ENCODE peak calls at places on chromosomes 2 and 18, in five cellular contexts. L is foreskin fibroblast, H is dorsolateral prefrontal cortex, Q is AG10803, F is astrocyte of the spinal cord. I is an unnamed sample.

GRCh38 chr18:2981212-2981728 is 31.7 kb downstream of the LPIN2 start:
- DNase-seq in F (peak), L (peak), Q (peak), H (no peak), I (peak)

GRCh38 chr2:150276737-150277136 is 210.7 kb downstream of the RND3 start:
- DNase-seq in H (no peak), F (no peak), Q (no peak), L (no peak), I (no peak)

GRCh38 chr2:39416172-39416571 is 20.9 kb downstream of the MAP4K3 start:
- DNase-seq in F (peak), H (no peak), L (peak), Q (peak), I (no peak)

GRCh38 chr2:240129731-240130392 is 6.2 kb downstream of the COPS9 start:
- DNase-seq in L (no peak), Q (no peak), H (no peak), F (no peak), I (no peak)

GRCh38 chr2:217124050-217124449 is 264.2 kb upstream of the TNP1 start:
- DNase-seq in L (no peak), F (no peak), Q (no peak), H (no peak), I (no peak)

GRCh38 chr2:39215545-39215944 is 28.2 kb downstream of the CDKL4 start:
- DNase-seq in L (no peak), F (no peak), Q (no peak), H (no peak), I (no peak)

GRCh38 chr18:79749251-79750191 is 48.2 kb upstream of the KCNG2 start:
- DNase-seq in Q (no peak), H (peak), F (no peak), L (no peak), I (no peak)

GRCh38 chr2:172461591-172462392 is 34.4 kb downstream of the ITGA6 start:
- DNase-seq in Q (peak), H (peak), F (peak), L (peak), I (no peak)

GRCh38 chr2:138439733-138440132 is 61.8 kb upstream of the SPOPL start:
- DNase-seq in F (no peak), Q (no peak), L (no peak), H (no peak), I (no peak)

GRCh38 chr2:196113061-196113974 is 44.7 kb upstream of the DNAH7 start:
- DNase-seq in H (no peak), L (peak), F (peak), Q (peak), I (peak)

GRCh38 chr18:26854292-26854881 is 11.1 kb downstream of the AQP4 start:
- DNase-seq in Q (no peak), L (no peak), H (no peak), F (no peak), I (no peak)

GRCh38 chr2:16828828-16829160 is 163.2 kb upstream of the CYRIA start:
- DNase-seq in L (no peak), F (no peak), Q (no peak), H (no peak), I (no peak)

GRCh38 chr2:108958002-108958401 is 31.0 kb downstream of the EDAR start:
- DNase-seq in Q (no peak), H (no peak), F (no peak), L (no peak), I (no peak)

GRCh38 chr2:160169401-160169918 is 30.6 kb downstream of the ITGB6 start:
- DNase-seq in F (no peak), H (no peak), L (no peak), Q (no peak), I (no peak)

GRCh38 chr2:219210572-219211362 is 4.2 kb downstream of the ZFAND2B start:
- DNase-seq in Q (no peak), F (no peak), L (no peak), H (no peak), I (no peak)

GRCh38 chr2:233740875-233741274 is 12.0 kb downstream of the UGT1A3 start:
- DNase-seq in Q (no peak), L (no peak), F (no peak), H (no peak), I (no peak)

GRCh38 chr18:71630686-71631085 is 913.5 kb downstream of the CBLN2 start:
- DNase-seq in Q (no peak), F (peak), L (no peak), H (no peak), I (no peak)

GRCh38 chr2:160345102-160345501 is 145.0 kb upstream of the ITGB6 start:
- DNase-seq in L (no peak), Q (no peak), H (no peak), F (no peak), I (no peak)

GRCh38 chr2:75896779-75897366 is 186.2 kb upstream of the GCFC2 start:
- DNase-seq in Q (no peak), L (no peak), F (no peak), H (peak), I (no peak)

GRCh38 chr18:32714571-32715148 is 58.2 kb downstream of the KLHL14 start:
- DNase-seq in H (no peak), L (peak), Q (peak), F (peak), I (peak)

GRCh38 chr2:60175290-60175689 is 378.2 kb downstream of the BCL11A start:
- DNase-seq in H (no peak), L (no peak), Q (no peak), F (no peak), I (no peak)

DNA sequence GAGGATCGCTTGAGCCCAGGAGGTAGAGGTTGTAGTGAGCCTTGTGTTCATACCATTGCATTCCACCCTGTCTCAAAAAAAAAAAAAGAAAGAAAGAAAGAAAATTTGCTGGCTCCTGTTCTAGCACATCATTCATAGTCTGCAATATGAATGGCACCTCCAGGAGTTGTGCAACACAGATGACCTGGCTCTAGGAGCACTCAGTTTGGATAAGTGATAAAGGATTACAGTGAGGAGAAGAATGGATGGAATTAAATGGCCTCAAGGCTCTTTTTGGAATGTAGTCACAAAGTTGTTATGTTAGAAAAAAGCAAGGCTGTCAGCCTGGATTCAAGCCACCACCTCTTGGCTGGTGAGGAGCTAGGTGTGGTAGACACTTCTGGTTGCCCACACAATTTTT is 21.5 kb upstream of the SPRED2 start:
- DNase-seq in F (no peak), L (no peak), H (no peak), Q (peak), I (peak)
- TF ChIP-seq CTCF in F (no peak), L (no peak), H (no peak), Q (no peak), I (no peak)

GRCh38 chr2:29075894-29076700 is 1.8 kb upstream of the PCARE start:
- DNase-seq in F (no peak), Q (no peak), L (peak), H (peak), I (peak)
- TF ChIP-seq CTCF in F (no peak), Q (no peak), L (no peak), H (no peak), I (peak)

GRCh38 chr18:7624697-7625096 is 57.6 kb downstream of the PTPRM start:
- DNase-seq in F (no peak), Q (no peak), L (no peak), H (no peak), I (no peak)
- TF ChIP-seq CTCF in F (no peak), Q (no peak), L (no peak), H (no peak), I (no peak)

DNA sequence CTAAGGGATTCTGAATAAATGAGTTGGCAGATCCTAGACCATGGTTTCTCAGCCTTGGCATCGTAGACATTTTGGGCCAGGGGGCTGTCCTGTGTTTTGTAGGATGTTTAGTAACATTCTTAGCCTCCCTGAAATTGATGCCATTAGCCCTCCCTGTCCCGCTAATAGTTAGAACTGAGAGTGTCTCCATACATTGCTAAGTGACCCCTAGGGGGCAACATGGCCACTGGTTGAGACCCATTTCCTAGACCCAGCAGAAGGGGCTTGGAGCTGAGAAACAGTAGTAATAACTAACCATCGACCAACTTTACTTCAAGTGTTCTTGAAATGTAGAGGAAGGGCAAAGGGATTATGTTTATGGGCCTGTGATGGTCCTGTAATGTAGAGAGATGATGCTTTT is 40.8 kb downstream of the KCMF1 start:
- DNase-seq in Q (no peak), F (no peak), L (no peak), H (no peak), I (no peak)
- TF ChIP-seq CTCF in Q (no peak), F (no peak), L (no peak), H (no peak), I (peak)

GRCh38 chr2:47310801-47311560 is 92.0 kb upstream of the MSH2 start:
- DNase-seq in Q (no peak), F (no peak), H (peak), L (no peak), I (no peak)

GRCh38 chr2:47313141-47313691 is 89.7 kb upstream of the MSH2 start:
- DNase-seq in Q (no peak), L (no peak), H (no peak), F (no peak), I (no peak)

GRCh38 chr2:47313728-47314127 is 89.2 kb upstream of the MSH2 start:
- DNase-seq in F (no peak), H (no peak), L (no peak), Q (no peak), I (no peak)

GRCh38 chr2:47311764-47312503 is 91.0 kb upstream of the MSH2 start:
- DNase-seq in Q (no peak), F (no peak), L (no peak), H (peak), I (no peak)

DNA sequence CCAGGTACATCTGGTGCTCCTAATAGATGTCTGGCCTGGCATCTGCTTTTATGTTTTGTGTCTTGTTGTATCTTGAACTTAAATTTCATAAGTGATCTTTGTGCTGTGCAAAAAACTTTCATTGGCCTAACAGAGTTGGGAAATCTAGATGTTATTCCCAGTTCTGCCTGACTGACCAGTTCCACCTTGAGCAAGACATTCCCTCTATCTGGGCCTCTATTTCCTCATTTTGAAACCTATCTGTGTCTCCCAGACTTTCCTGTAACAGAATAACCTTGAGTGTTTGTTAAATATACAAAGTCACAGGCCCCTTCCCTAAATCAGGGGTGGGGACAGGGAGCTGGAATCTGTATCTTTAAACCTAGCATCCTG is 90.5 kb upstream of the MSH2 start:
- DNase-seq in Q (no peak), H (no peak), F (no peak), L (no peak), I (no peak)
- TF ChIP-seq CTCF in Q (no peak), H (no peak), F (no peak), L (no peak), I (no peak)

GRCh38 chr2:15749460-15750432 is 158.1 kb downstream of the DDX1 start:
- DNase-seq in H (no peak), F (no peak), L (no peak), Q (peak), I (no peak)

GRCh38 chr2:15750433-15750814 is 158.8 kb downstream of the DDX1 start:
- DNase-seq in Q (no peak), H (no peak), F (no peak), L (no peak), I (no peak)

GRCh38 chr2:15747172-15747550 is 155.5 kb downstream of the DDX1 start:
- DNase-seq in H (no peak), F (no peak), L (no peak), Q (no peak), I (no peak)

GRCh38 chr2:15747698-15748471 is 156.2 kb downstream of the DDX1 start:
- DNase-seq in F (no peak), Q (no peak), H (no peak), L (no peak), I (no peak)

GRCh38 chr2:15748736-15749323 is 157.2 kb downstream of the DDX1 start:
- DNase-seq in F (no peak), L (no peak), H (no peak), Q (no peak), I (no peak)
- TF ChIP-seq CTCF in F (peak), L (peak), H (peak), Q (peak), I (peak)

GRCh38 chr2:215611609-215612386 is 175.9 kb upstream of the FN1 start:
- DNase-seq in L (no peak), H (no peak), F (no peak), Q (no peak), I (no peak)
- TF ChIP-seq CTCF in L (no peak), H (no peak), F (no peak), Q (no peak), I (peak)